ENCODE peak calls at places on chromosomes 12 and 14, in seven cellular contexts. E is fibroblast of the aortic adventitia; J is fibroblast of lung; S is esophagus squamous epithelium; P is brain microvascular endothelial cell; M is CD8-positive, alpha-beta T cell; N is AG04449. I is an unnamed sample.

GRCh38 chr12:79262938-79263337 is 398.4 kb downstream of the SYT1 start:
- DNase-seq in P (no peak), S (no peak), M (no peak), N (no peak), J (peak), E (peak), I (no peak)

GRCh38 chr12:6264402-6265037 is 46.0 kb upstream of the PLEKHG6 start:
- DNase-seq in N (no peak), P (no peak), J (no peak), S (no peak), E (no peak), M (no peak), I (no peak)

GRCh38 chr12:95397566-95397965 is 76.4 kb upstream of the METAP2 start:
- DNase-seq in E (no peak), N (no peak), S (no peak), J (no peak), P (no peak), M (no peak), I (no peak)

GRCh38 chr14:55514819-55515470 is 65.1 kb upstream of the KTN1 start:
- DNase-seq in E (peak), P (peak), M (no peak), N (peak), J (peak), S (no peak), I (peak)

GRCh38 chr14:92459479-92460421 is 53.8 kb upstream of the RIN3 start:
- DNase-seq in S (no peak), P (no peak), E (no peak), J (no peak), M (no peak), N (no peak), I (no peak)

GRCh38 chr12:89544730-89545184 is 18.9 kb upstream of the POC1B start:
- DNase-seq in P (peak), E (peak), N (no peak), J (peak), M (no peak), S (no peak), I (no peak)

GRCh38 chr14:32986791-32987545 is 48.3 kb downstream of the NPAS3 start:
- DNase-seq in N (no peak), M (no peak), E (peak), J (peak), S (no peak), P (peak), I (no peak)

GRCh38 chr14:49586673-49587460 is 687 bp upstream of the RPS29 start:
- DNase-seq in N (peak), M (peak), P (peak), J (peak), E (peak), S (no peak), I (peak)

GRCh38 chr14:55583942-55584468 is 4.0 kb downstream of the KTN1 start:
- DNase-seq in M (no peak), N (no peak), P (no peak), S (no peak), J (no peak), E (no peak), I (no peak)

GRCh38 chr14:92460916-92461579 is 52.5 kb upstream of the RIN3 start:
- DNase-seq in E (peak), M (no peak), J (peak), P (peak), S (no peak), N (peak), I (no peak)

GRCh38 chr12:57749061-57749460 is 3.0 kb downstream of the CDK4 start:
- DNase-seq in N (no peak), P (no peak), J (no peak), E (no peak), S (no peak), M (no peak), I (no peak)

GRCh38 chr12:31749024-31749704 is 20.3 kb upstream of the AMN1 start:
- DNase-seq in N (peak), M (peak), S (no peak), J (peak), E (peak), P (peak), I (peak)

GRCh38 chr14:34692348-34692747 is 22.0 kb downstream of the CFL2 start:
- DNase-seq in N (no peak), M (no peak), E (peak), S (no peak), P (no peak), J (no peak), I (no peak)

GRCh38 chr12:43336962-43337555 is 214.9 kb downstream of the ADAMTS20 start:
- DNase-seq in N (no peak), J (peak), M (no peak), E (peak), P (no peak), S (no peak), I (no peak)
- TF ChIP-seq CTCF in N (peak), J (peak), M (no peak), E (peak), P (peak), S (peak), I (peak)

DNA sequence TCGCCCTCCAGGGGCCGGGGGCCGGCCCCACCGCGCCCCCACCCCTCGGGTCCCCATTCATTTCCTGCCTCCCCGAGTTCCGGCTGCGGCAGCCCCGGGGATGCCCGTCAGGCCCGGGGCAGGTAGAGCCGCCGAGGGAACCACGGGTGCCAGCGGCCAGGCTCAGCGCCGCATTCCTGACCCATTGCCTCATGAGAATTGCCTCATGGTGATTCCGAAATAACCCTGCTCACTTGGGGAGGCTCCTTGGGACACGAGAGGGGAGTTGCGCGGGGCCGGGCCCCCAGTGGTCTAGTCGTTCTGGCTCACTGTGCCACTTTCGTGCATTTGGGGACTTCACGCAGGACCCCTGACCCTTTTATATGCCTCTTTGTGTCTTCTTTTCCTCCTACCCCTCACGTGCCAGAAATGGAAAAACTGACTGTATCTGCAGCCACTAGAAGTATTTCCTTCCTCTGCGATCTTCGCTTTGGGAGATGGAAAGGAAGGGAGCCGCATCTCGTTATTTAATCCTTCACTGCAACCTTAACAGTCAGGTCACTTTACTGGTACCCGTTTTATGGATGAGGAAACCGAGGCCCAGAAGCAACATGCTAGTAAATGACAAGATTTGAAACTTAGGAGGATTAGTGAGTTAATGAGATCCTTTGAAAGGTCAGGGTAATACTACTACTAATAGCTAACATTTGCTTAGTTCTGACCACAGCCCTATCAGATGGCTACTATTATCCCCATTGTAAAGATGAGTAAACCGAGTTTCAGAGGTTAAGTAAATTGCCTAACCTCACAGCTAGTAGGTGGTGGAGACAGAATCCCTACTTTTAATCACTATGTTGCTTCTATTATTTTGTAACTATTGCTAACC is 754 bp downstream of the PTPN11 start:
- DNase-seq in J (peak), N (peak), S (no peak), P (peak), M (peak), E (peak), I (peak)
- TF ChIP-seq CTCF in J (no peak), N (no peak), S (no peak), P (no peak), M (no peak), E (no peak), I (no peak)

GRCh38 chr12:122944588-122944987 is 21.7 kb downstream of the ABCB9 start:
- DNase-seq in S (no peak), N (no peak), E (no peak), J (peak), M (no peak), P (no peak), I (no peak)

GRCh38 chr12:122947352-122947792 is 18.9 kb downstream of the ABCB9 start:
- DNase-seq in P (no peak), S (no peak), N (no peak), M (no peak), J (no peak), E (no peak), I (no peak)

GRCh38 chr12:122948605-122949004 is 17.7 kb downstream of the ABCB9 start:
- DNase-seq in N (no peak), J (no peak), S (no peak), E (no peak), P (no peak), M (no peak), I (no peak)

GRCh38 chr12:122945047-122945592 is 21.1 kb downstream of the ABCB9 start:
- DNase-seq in J (no peak), E (no peak), N (no peak), S (no peak), M (no peak), P (no peak), I (no peak)

GRCh38 chr12:122946690-122947271 is 19.5 kb downstream of the ABCB9 start:
- DNase-seq in P (peak), S (peak), J (peak), M (peak), E (peak), N (peak), I (peak)
- TF ChIP-seq CTCF in P (peak), S (peak), J (peak), M (no peak), E (peak), N (peak), I (peak)

GRCh38 chr12:25123126-25123525 is 71.8 kb downstream of the DNAI7 start:
- DNase-seq in N (no peak), P (no peak), S (no peak), M (no peak), J (no peak), E (no peak), I (no peak)

GRCh38 chr12:25115677-25116076 is 79.3 kb downstream of the DNAI7 start:
- DNase-seq in J (no peak), S (no peak), M (no peak), N (no peak), P (no peak), E (no peak), I (no peak)

GRCh38 chr12:25121110-25121509 is 73.8 kb downstream of the DNAI7 start:
- DNase-seq in P (no peak), M (no peak), S (no peak), N (no peak), E (no peak), J (no peak), I (no peak)

GRCh38 chr12:25121916-25122315 is 73.0 kb downstream of the DNAI7 start:
- DNase-seq in S (no peak), E (no peak), P (peak), M (no peak), J (peak), N (no peak), I (no peak)

GRCh38 chr12:25119020-25119419 is 75.9 kb downstream of the DNAI7 start:
- DNase-seq in N (no peak), E (no peak), P (no peak), M (no peak), S (no peak), J (no peak), I (no peak)
- TF ChIP-seq CTCF in N (no peak), E (no peak), P (no peak), M (no peak), S (no peak), J (no peak), I (no peak)

GRCh38 chr12:124517260-124518050 is 50.0 kb downstream of the NCOR2 start:
- DNase-seq in P (no peak), N (no peak), E (peak), J (peak), S (no peak), M (no peak), I (no peak)
- TF ChIP-seq CTCF in P (peak), N (no peak), E (no peak), J (peak), S (no peak), M (no peak), I (no peak)

GRCh38 chr12:15933751-15934150 is 22.6 kb downstream of the DERA start:
- DNase-seq in M (no peak), J (peak), N (peak), P (no peak), S (no peak), E (no peak), I (no peak)

GRCh38 chr12:15928345-15928744 is 17.2 kb downstream of the DERA start:
- DNase-seq in P (peak), N (peak), E (peak), J (peak), M (no peak), S (no peak), I (peak)

GRCh38 chr12:15928870-15929571 is 17.9 kb downstream of the DERA start:
- DNase-seq in J (peak), M (no peak), S (no peak), N (no peak), P (no peak), E (no peak), I (no peak)

GRCh38 chr12:15932975-15933374 is 21.8 kb downstream of the DERA start:
- DNase-seq in P (no peak), M (no peak), N (no peak), S (no peak), E (no peak), J (no peak), I (no peak)

GRCh38 chr12:15931590-15932053 is 20.5 kb downstream of the DERA start:
- DNase-seq in M (no peak), P (no peak), E (no peak), S (no peak), N (no peak), J (no peak), I (no peak)
- TF ChIP-seq CTCF in M (no peak), P (peak), E (no peak), S (no peak), N (peak), J (no peak), I (no peak)

I was measured in AG09319.